ENCODE peak calls at places on chromosomes 2 and 18, in six cellular contexts. E is K562, U is HCT116, G is bronchial epithelial cell, Y is kidney, R is cardiac muscle cell. C is an unnamed sample.

GRCh38 chr2:9287400-9288059 is 80.9 kb downstream of the ASAP2 start:
- DNase-seq in E (no peak), Y (no peak), R (no peak), G (peak; percentile 100), U (peak; percentile 97), C (peak; percentile 95)

GRCh38 chr2:46914578-46915230 is 902 bp downstream of the MCFD2 start:
- DNase-seq in G (peak; percentile 12), U (no peak), R (peak; percentile 6), E (peak; percentile 54), Y (no peak), C (peak; percentile 20)

GRCh38 chr2:30955516-30956132 is 148.4 kb upstream of the CAPN13 start:
- DNase-seq in U (no peak), R (no peak), G (no peak), E (no peak), Y (no peak), C (no peak)

GRCh38 chr18:12741351-12741750 is 38.5 kb downstream of the PSMG2 start:
- DNase-seq in R (no peak), U (no peak), G (peak; percentile 99), Y (no peak), E (peak; percentile 39), C (peak; percentile 72)

GRCh38 chr2:45289997-45290673 is 280.9 kb upstream of the SIX2 start:
- DNase-seq in Y (no peak), U (no peak), R (no peak), E (no peak), G (no peak), C (no peak)

GRCh38 chr2:25521665-25522387 is 151.6 kb downstream of the DTNB start:
- DNase-seq in U (peak; percentile 35), R (peak; percentile 45), E (peak; percentile 60), G (peak; percentile 63), Y (no peak), C (peak; percentile 87)

GRCh38 chr2:226423498-226423960 is 376.1 kb downstream of the IRS1 start:
- DNase-seq in E (no peak), Y (no peak), R (no peak), G (peak; percentile 47), U (no peak), C (peak; percentile 60)

GRCh38 chr2:7009207-7009911 is 92.1 kb downstream of the RNF144A start:
- DNase-seq in Y (no peak), E (no peak), G (no peak), U (no peak), R (no peak), C (peak; percentile 83)

GRCh38 chr18:3931542-3932112 is 481.7 kb downstream of the TGIF1 start:
- DNase-seq in E (no peak), U (no peak), Y (no peak), G (no peak), R (no peak), C (no peak)

GRCh38 chr18:55327454-55327853 is 260.5 kb downstream of the TCF4 start:
- DNase-seq in Y (no peak), U (no peak), E (no peak), R (no peak), G (no peak), C (no peak)

GRCh38 chr2:226427538-226428307 is 371.9 kb downstream of the IRS1 start:
- DNase-seq in G (peak; percentile 96), U (peak; percentile 62), R (no peak), E (no peak), Y (no peak), C (peak; percentile 95)

GRCh38 chr2:224039080-224039769 is at the start of gene SERPINE2:
- DNase-seq in R (peak; percentile 79), G (peak; percentile 47), E (no peak), U (peak; percentile 52), Y (peak; percentile 84), C (peak; percentile 27)

GRCh38 chr2:75500633-75501032 is 60.1 kb downstream of the EVA1A start:
- DNase-seq in U (no peak), R (no peak), E (no peak), G (peak; percentile 46), Y (no peak), C (no peak)

GRCh38 chr2:215880970-215881369 is 132.4 kb downstream of the MREG start:
- DNase-seq in E (peak; percentile 45), G (no peak), U (no peak), R (no peak), Y (no peak), C (peak; percentile 50)

GRCh38 chr2:106107509-106108131 is 86.5 kb downstream of the UXS1 start:
- DNase-seq in R (no peak), G (peak; percentile 52), U (no peak), E (no peak), Y (no peak), C (peak; percentile 47)

GRCh38 chr2:31523871-31524492 is 56.8 kb downstream of the SRD5A2 start:
- DNase-seq in G (peak; percentile 42), R (peak; percentile 73), E (peak; percentile 59), Y (no peak), U (peak; percentile 48), C (peak; percentile 72)

GRCh38 chr18:58870130-58870529 is 5.5 kb downstream of the ZNF532 start:
- DNase-seq in E (no peak), Y (no peak), R (peak; percentile 75), U (no peak), G (no peak), C (peak; percentile 56)

GRCh38 chr18:23918395-23919032 is 96.0 kb upstream of the TTC39C start:
- DNase-seq in R (peak; percentile 88), E (peak; percentile 68), Y (no peak), U (peak; percentile 42), G (peak; percentile 48), C (peak; percentile 71)

GRCh38 chr18:11995445-11996189 is 14.3 kb downstream of the IMPA2 start:
- DNase-seq in R (peak; percentile 80), U (peak; percentile 41), E (peak; percentile 83), G (peak; percentile 55), Y (peak; percentile 88), C (peak; percentile 82)

GRCh38 chr18:78677483-78678317 is 301.9 kb upstream of the SALL3 start:
- DNase-seq in R (no peak), Y (peak; percentile 39), E (no peak), G (no peak), U (no peak), C (no peak)

GRCh38 chr2:64227603-64228125 is 83.4 kb upstream of the PELI1 start:
- DNase-seq in U (no peak), E (no peak), R (no peak), Y (no peak), G (no peak), C (peak; percentile 32)

GRCh38 chr18:67410671-67411070 is 105.8 kb downstream of the DSEL start:
- DNase-seq in Y (no peak), E (no peak), U (no peak), G (no peak), R (no peak), C (peak; percentile 63)

GRCh38 chr18:8359076-8359475 is 250.2 kb upstream of the RAB12 start:
- DNase-seq in G (no peak), Y (no peak), U (no peak), E (no peak), R (no peak), C (no peak)
- TF ChIP-seq CTCF in G (no peak), Y (no peak), U (no peak), E (no peak), R (no peak), C (no peak)

GRCh38 chr2:38598991-38599295 is 3.8 kb downstream of the HNRNPLL start:
- DNase-seq in Y (no peak), E (no peak), U (no peak), G (peak; percentile 41), R (no peak), C (no peak)
- H3K4me3 ChIP-seq in Y (no peak overlapping the region), E (peak overlapping the region; percentile 92), U (no peak overlapping the region), G (no peak overlapping the region), R (no peak overlapping the region), C (no peak overlapping the region)

GRCh38 chr2:54166121-54166773 is 50.8 kb downstream of the ACYP2 start:
- DNase-seq in E (no peak), Y (no peak), R (no peak), G (peak; percentile 77), U (no peak), C (no peak)

GRCh38 chr2:54158311-54158710 is 42.9 kb downstream of the ACYP2 start:
- DNase-seq in G (no peak), R (no peak), E (no peak), U (no peak), Y (no peak), C (no peak)

DNA sequence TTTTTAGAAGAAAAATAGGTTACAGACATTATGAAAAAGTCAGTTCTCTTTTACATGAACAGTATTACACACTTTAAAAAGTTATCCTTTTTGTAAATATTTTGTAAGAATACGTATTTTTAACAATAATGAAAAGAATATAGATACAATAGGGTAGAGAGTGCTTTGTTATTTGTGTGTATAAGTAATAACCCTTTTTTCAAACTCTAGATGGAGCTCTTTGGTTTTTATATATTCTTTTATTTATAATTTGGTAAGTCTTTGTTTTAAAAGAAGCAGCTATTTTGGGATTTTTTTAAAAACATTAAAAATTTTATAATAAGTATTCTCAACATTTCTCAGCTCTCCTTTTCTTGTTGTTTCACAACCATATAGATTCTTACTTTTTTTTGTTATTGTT is 46.2 kb downstream of the ACYP2 start:
- DNase-seq in U (no peak), R (no peak), E (no peak), G (no peak), Y (no peak), C (peak; percentile 20)
- TF ChIP-seq CTCF in U (no peak), R (peak; percentile 22), E (no peak), G (no peak), Y (no peak), C (peak; percentile 30)

GRCh38 chr2:241107384-241107783 is 5.3 kb upstream of the MTERF4 start:
- DNase-seq in Y (no peak), E (no peak), U (no peak), G (no peak), R (no peak), C (no peak)

GRCh38 chr2:241110607-241111442 is 8.7 kb upstream of the MTERF4 start:
- DNase-seq in Y (peak; percentile 68), E (no peak), G (no peak), U (no peak), R (no peak), C (no peak)

GRCh38 chr2:241110089-241110606 is 8.1 kb upstream of the MTERF4 start:
- DNase-seq in R (no peak), Y (no peak), G (no peak), U (no peak), E (no peak), C (no peak)

GRCh38 chr2:241109210-241110088 is 7.4 kb upstream of the MTERF4 start:
- DNase-seq in G (no peak), U (no peak), R (no peak), E (no peak), Y (no peak), C (no peak)

DNA sequence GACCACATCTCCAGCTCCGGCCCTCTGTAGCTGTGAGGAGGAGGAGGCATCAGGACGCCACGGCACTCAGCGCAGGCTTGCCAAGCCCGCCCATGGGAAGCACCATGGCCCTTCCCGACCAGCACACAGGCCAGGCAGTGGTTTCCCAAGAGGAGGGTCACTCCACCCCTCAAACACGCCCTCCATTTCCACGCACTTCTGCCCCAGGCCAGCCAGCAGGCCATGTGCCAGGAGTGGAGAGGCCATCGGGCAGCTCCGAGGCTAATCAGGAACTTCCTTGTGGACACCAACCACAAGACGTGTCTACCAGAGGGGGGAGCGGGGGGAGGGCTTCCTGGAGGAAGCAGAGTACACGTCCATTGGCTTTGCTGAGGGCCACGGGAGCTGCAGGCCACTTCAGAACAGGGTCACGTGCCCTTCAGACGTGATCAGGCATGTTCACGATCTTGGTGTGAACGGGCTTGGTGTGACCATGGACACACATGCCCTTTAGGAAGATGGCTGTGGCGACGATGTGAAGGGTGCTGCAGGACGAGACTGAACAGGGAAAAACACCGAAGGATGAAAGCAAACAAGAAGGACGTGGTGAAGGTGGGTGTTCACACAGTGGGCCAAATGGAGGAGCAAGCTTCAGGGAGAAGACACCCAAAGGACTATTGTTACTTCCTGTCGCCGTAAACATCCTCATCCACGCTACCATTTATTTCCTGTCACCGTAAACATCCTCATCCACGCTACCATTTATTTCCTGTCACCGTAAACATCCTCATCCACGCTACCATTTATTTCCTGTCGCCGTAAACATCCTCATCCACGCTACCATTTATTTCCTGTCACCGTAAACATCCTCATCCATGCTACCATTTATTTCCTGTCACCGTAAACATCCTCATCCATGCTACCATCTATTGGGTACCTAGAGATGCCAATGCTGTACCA is 6.5 kb upstream of the MTERF4 start:
- DNase-seq in G (no peak), U (no peak), Y (no peak), E (no peak), R (no peak), C (no peak)
- H3K4me3 ChIP-seq in G (no peak overlapping the region), U (no peak overlapping the region), Y (no peak overlapping the region), E (no peak overlapping the region), R (no peak overlapping the region), C (no peak overlapping the region)

C was measured in choroid plexus epithelial cell.